ENCODE peak calls at places on chromosomes 1 and 21, in six cellular contexts. J is heart left ventricle; G is BE2C; M is heart right ventricle; Q is vagina; W is CD8-positive, alpha-beta T cell. I is an unnamed sample. For H3K4me1, the result is how much of the 10 kb centered on the place peaks cover.

GRCh38 chr1:186806477-186806876 is 22.3 kb upstream of the PLA2G4A start:
- DNase-seq in J (no peak), G (peak), M (no peak), Q (no peak), W (no peak), I (no peak)

GRCh38 chr1:247646867-247647266 is 32.7 kb downstream of the OR13G1 start:
- DNase-seq in J (no peak), G (no peak), M (no peak), Q (no peak), W (no peak), I (no peak)

GRCh38 chr21:32929633-32930038 is 96.1 kb upstream of the OLIG2 start:
- DNase-seq in J (no peak), G (no peak), M (no peak), Q (no peak), W (no peak), I (no peak)

GRCh38 chr1:225710804-225711203 is 57.9 kb upstream of the ENAH start:
- DNase-seq in J (no peak), G (no peak), M (no peak), Q (no peak), W (no peak), I (no peak)

GRCh38 chr1:205451759-205452164 is 4.1 kb downstream of the BLACAT1 start:
- DNase-seq in J (no peak), G (no peak), M (no peak), Q (no peak), W (no peak), I (no peak)

GRCh38 chr21:15250384-15250783 is 185.6 kb upstream of the NRIP1 start:
- DNase-seq in J (no peak), G (no peak), M (no peak), Q (no peak), W (no peak), I (no peak)

GRCh38 chr1:110605901-110606783 is at the start of gene KCNA2:
- DNase-seq in J (peak), G (peak), M (peak), Q (no peak), W (peak), I (no peak)

GRCh38 chr1:14972107-14972506 is 181.4 kb upstream of the TMEM51 start:
- DNase-seq in J (no peak), G (no peak), M (no peak), Q (no peak), W (no peak), I (no peak)

GRCh38 chr1:11691302-11691914 is at the start of gene DRAXIN:
- DNase-seq in J (no peak), G (peak), M (no peak), Q (no peak), W (no peak), I (no peak)

GRCh38 chr1:15212989-15213291 is 34.1 kb upstream of the FHAD1 start:
- DNase-seq in J (no peak), G (no peak), M (no peak), Q (no peak), W (no peak), I (no peak)

GRCh38 chr1:226034482-226034881 is 28.0 kb upstream of the H3-3A start:
- DNase-seq in J (peak), G (peak), M (peak), Q (no peak), W (no peak), I (peak)

GRCh38 chr1:181134543-181135461 is 46.3 kb downstream of the IER5 start:
- DNase-seq in J (no peak), G (no peak), M (peak), Q (no peak), W (no peak), I (no peak)

GRCh38 chr1:150094734-150095133 is 27.2 kb downstream of the VPS45 start:
- DNase-seq in J (no peak), G (no peak), M (no peak), Q (no peak), W (no peak), I (no peak)

GRCh38 chr1:2972011-2972878 is 49.0 kb upstream of the ACTRT2 start:
- DNase-seq in J (peak), G (no peak), M (no peak), Q (no peak), W (peak), I (no peak)

GRCh38 chr21:44487831-44488230 is 32.5 kb downstream of the LRRC3 start:
- DNase-seq in J (no peak), G (peak), M (no peak), Q (no peak), W (peak), I (no peak)

GRCh38 chr1:86068841-86069756 is 87.5 kb downstream of the COL24A1 start:
- DNase-seq in J (no peak), G (no peak), M (no peak), Q (no peak), W (no peak), I (no peak)

GRCh38 chr1:169348356-169349036 is 19.1 kb downstream of the NME7 start:
- DNase-seq in J (peak), G (peak), M (peak), Q (no peak), W (no peak), I (no peak)

GRCh38 chr1:165129568-165130164 is 226.8 kb downstream of the LMX1A start:
- DNase-seq in J (peak), G (peak), M (peak), Q (no peak), W (no peak), I (peak)

GRCh38 chr1:19651141-19651737 is 7.1 kb downstream of the NBL1 start:
- DNase-seq in J (peak), G (peak), M (peak), Q (no peak), W (peak), I (no peak)

GRCh38 chr1:27451346-27451745 is 38.6 kb downstream of the WASF2 start:
- DNase-seq in J (no peak), G (no peak), M (no peak), Q (no peak), W (no peak), I (no peak)

GRCh38 chr1:159923203-159924024 is 1.9 kb downstream of the TAGLN2 start:
- DNase-seq in J (peak), G (peak), M (peak), Q (no peak), W (peak), I (peak)

GRCh38 chr1:23473037-23473800 is 10.8 kb downstream of the ASAP3 start:
- DNase-seq in J (no peak), G (no peak), M (no peak), Q (no peak), W (no peak), I (no peak)

GRCh38 chr1:29679828-29680558 is 443.7 kb downstream of the PTPRU start:
- DNase-seq in J (no peak), G (no peak), M (no peak), Q (peak), W (peak), I (peak)

GRCh38 chr1:29683472-29683871 is 447.1 kb downstream of the PTPRU start:
- DNase-seq in J (no peak), G (no peak), M (no peak), Q (no peak), W (peak), I (no peak)

GRCh38 chr1:29684141-29684540 is 447.8 kb downstream of the PTPRU start:
- DNase-seq in J (no peak), G (no peak), M (no peak), Q (peak), W (peak), I (peak)

GRCh38 chr1:29682918-29683314 is 446.6 kb downstream of the PTPRU start:
- DNase-seq in J (no peak), G (no peak), M (no peak), Q (no peak), W (no peak), I (no peak)

GRCh38 chr1:29682171-29682917 is 446.0 kb downstream of the PTPRU start:
- DNase-seq in J (no peak), G (no peak), M (peak), Q (peak), W (peak), I (peak)
- TF ChIP-seq CTCF in J (no peak), G (no peak), M (no peak), Q (no peak), W (no peak), I (no peak)

GRCh38 chr1:153570874-153571273 is 5.2 kb upstream of the S100A2 start:
- DNase-seq in J (no peak), G (no peak), M (no peak), Q (no peak), W (no peak), I (no peak)

GRCh38 chr1:153568367-153569099 is 2.9 kb upstream of the S100A2 start:
- DNase-seq in J (peak), G (peak), M (peak), Q (no peak), W (peak), I (peak)

GRCh38 chr1:153571706-153572105 is 6.1 kb upstream of the S100A2 start:
- DNase-seq in J (no peak), G (no peak), M (no peak), Q (no peak), W (no peak), I (no peak)

GRCh38 chr1:153567621-153568366 is 2.1 kb upstream of the S100A2 start:
- DNase-seq in J (no peak), G (peak), M (no peak), Q (no peak), W (no peak), I (no peak)

DNA sequence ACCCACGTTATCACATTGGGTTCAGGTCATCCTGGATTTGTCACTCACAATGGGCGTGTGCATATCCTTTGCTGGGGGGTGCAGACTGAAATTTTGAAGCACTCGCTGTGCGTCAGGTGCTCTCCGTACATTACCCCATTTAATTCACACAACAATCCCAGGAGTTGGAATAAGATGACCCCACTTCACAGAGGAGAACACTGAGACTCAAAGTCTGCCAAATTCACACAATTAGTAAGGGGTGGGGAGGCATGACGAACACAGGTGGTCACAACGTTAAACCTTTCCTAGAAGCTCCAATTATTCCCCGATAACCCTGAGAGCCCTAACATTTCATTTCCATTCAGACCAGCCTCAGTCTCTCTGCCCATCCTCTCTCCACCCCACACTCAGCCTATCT is 3.8 kb upstream of the S100A2 start:
- DNase-seq in J (no peak), G (no peak), M (no peak), Q (no peak), W (no peak), I (no peak)
- H3K4me1 ChIP-seq in J (under half), G (under half), M (half or more), Q (under half), W (under half), I (half or more)

GRCh38 chr1:7583291-7584096 is 187.6 kb upstream of the VAMP3 start:
- DNase-seq in J (no peak), G (no peak), M (no peak), Q (no peak), W (no peak), I (no peak)
- TF ChIP-seq CTCF in J (no peak), G (peak), M (no peak), Q (no peak), W (no peak), I (no peak)

GRCh38 chr21:42248241-42248640 is 29.3 kb downstream of the ABCG1 start:
- DNase-seq in J (no peak), G (no peak), M (no peak), Q (no peak), W (no peak), I (no peak)

GRCh38 chr21:42247716-42248115 is 28.8 kb downstream of the ABCG1 start:
- DNase-seq in J (no peak), G (no peak), M (no peak), Q (no peak), W (no peak), I (no peak)

GRCh38 chr21:42243026-42243425 is 24.1 kb downstream of the ABCG1 start:
- DNase-seq in J (no peak), G (no peak), M (no peak), Q (no peak), W (no peak), I (no peak)

GRCh38 chr21:42242611-42243010 is 23.7 kb downstream of the ABCG1 start:
- DNase-seq in J (no peak), G (no peak), M (no peak), Q (no peak), W (no peak), I (no peak)

GRCh38 chr21:42245348-42246185 is 26.6 kb downstream of the ABCG1 start:
- DNase-seq in J (no peak), G (peak), M (no peak), Q (no peak), W (no peak), I (no peak)
- H3K4me1 ChIP-seq in J (under half), G (under half), M (under half), Q (under half), W (under half), I (under half)

GRCh38 chr1:196438324-196438723 is 169.9 kb downstream of the KCNT2 start:
- DNase-seq in J (no peak), G (no peak), M (no peak), Q (no peak), W (no peak), I (no peak)

GRCh38 chr1:196440711-196441110 is 167.5 kb downstream of the KCNT2 start:
- DNase-seq in J (no peak), G (no peak), M (no peak), Q (no peak), W (no peak), I (no peak)

GRCh38 chr1:196433000-196433399 is 175.2 kb downstream of the KCNT2 start:
- DNase-seq in J (no peak), G (no peak), M (no peak), Q (no peak), W (no peak), I (no peak)

GRCh38 chr1:196437671-196438070 is 170.6 kb downstream of the KCNT2 start:
- DNase-seq in J (no peak), G (no peak), M (no peak), Q (no peak), W (no peak), I (no peak)
- TF ChIP-seq CTCF in J (no peak), G (no peak), M (no peak), Q (no peak), W (no peak), I (no peak)

GRCh38 chr1:49626474-49626873 is 397.3 kb downstream of the AGBL4 start:
- DNase-seq in J (no peak), G (no peak), M (no peak), Q (no peak), W (no peak), I (no peak)
- H3K4me1 ChIP-seq in J (under half), G (under half), M (under half), Q (under half), W (under half), I (under half)

DNA sequence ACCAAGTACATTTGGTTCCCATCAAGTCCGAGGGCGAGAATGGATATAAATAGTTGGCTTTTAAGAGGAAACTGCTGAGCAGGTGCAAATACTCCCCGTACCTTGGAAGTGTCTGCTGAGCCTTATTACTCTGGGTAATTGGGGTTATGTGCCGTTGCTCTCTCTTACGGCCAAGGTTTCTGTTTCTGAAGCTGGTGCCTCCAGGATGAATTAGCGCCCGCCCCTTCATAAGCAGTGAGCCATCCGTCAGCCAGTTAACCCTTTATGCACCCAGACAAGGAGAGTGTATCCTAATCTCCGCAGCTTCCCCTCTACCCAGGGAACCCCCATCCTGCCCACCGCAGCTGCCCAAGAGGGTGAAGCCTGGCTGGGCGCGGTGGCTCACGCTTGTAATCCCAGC is 90.3 kb upstream of the AJAP1 start:
- DNase-seq in J (no peak), G (no peak), M (no peak), Q (no peak), W (no peak), I (no peak)
- TF ChIP-seq CTCF in J (no peak), G (no peak), M (no peak), Q (no peak), W (no peak), I (no peak)